ENCODE peak calls at places on chromosome 19, in five cellular contexts. I, V, Q, S and X are unnamed samples.

GRCh38 chr19:39563408-39563807 is 23.4 kb upstream of the EID2 start:
- DNase-seq in Q (peak), S (no peak), V (no peak), I (no peak), X (no peak)

GRCh38 chr19:12628040-12629022 is 17.6 kb downstream of the ZNF791 start:
- DNase-seq in S (no peak), V (no peak), I (no peak), Q (peak), X (no peak)

GRCh38 chr19:55179570-55180484 is at the start of gene SYT5:
- DNase-seq in S (peak), I (peak), V (peak), Q (no peak), X (no peak)

GRCh38 chr19:10120538-10121198 is 969 bp upstream of the EIF3G start:
- DNase-seq in S (peak), I (no peak), Q (peak), V (no peak), X (no peak)

GRCh38 chr19:13153627-13154240 is 3.5 kb downstream of the IER2 start:
- DNase-seq in S (no peak), I (no peak), V (peak), Q (peak), X (no peak)

GRCh38 chr19:309206-309565 is 18.0 kb upstream of the PLPP2 start:
- DNase-seq in S (no peak), I (no peak), Q (no peak), V (no peak), X (no peak)

GRCh38 chr19:22260499-22260898 is 25.7 kb upstream of the ZNF729 start:
- DNase-seq in S (no peak), Q (no peak), I (no peak), V (no peak), X (no peak)

GRCh38 chr19:53868892-53869804 is 1.5 kb downstream of the MYADM start:
- DNase-seq in V (peak), I (peak), S (peak), Q (peak), X (no peak)

GRCh38 chr19:31831421-31831820 is 482.2 kb upstream of the TSHZ3 start:
- DNase-seq in I (no peak), Q (no peak), V (no peak), S (no peak), X (no peak)

GRCh38 chr19:1076951-1077350 is 10.0 kb downstream of the ARHGAP45 start:
- DNase-seq in V (peak), Q (no peak), S (peak), I (peak), X (peak)

GRCh38 chr19:695350-695949 is at the start of gene PRSS57:
- DNase-seq in I (peak), Q (no peak), S (no peak), V (no peak), X (no peak)

GRCh38 chr19:3788991-3789778 is 3.0 kb upstream of the MATK start:
- DNase-seq in Q (no peak), I (no peak), V (no peak), S (no peak), X (no peak)

GRCh38 chr19:1651548-1652394 is 644 bp downstream of the TCF3 start:
- DNase-seq in V (peak), S (peak), Q (peak), I (peak), X (no peak)

GRCh38 chr19:55146078-55146647 is 2.8 kb downstream of the TNNT1 start:
- DNase-seq in Q (peak), I (peak), V (no peak), S (peak), X (no peak)

GRCh38 chr19:13804830-13805683 is 9.8 kb downstream of the ZSWIM4 start:
- DNase-seq in V (no peak), Q (no peak), S (no peak), I (peak), X (no peak)

GRCh38 chr19:48962029-48962848 is 2.9 kb upstream of the FTL start:
- DNase-seq in S (no peak), V (peak), Q (peak), I (peak), X (no peak)

GRCh38 chr19:53772943-53773342 is 51.2 kb downstream of the NLRP12 start:
- DNase-seq in I (peak), S (peak), Q (peak), V (no peak), X (no peak)

GRCh38 chr19:13999085-13999484 is 7.0 kb downstream of the RFX1 start:
- DNase-seq in V (no peak), S (no peak), Q (no peak), I (no peak), X (no peak)

GRCh38 chr19:38433268-38433733 is at the start of gene RYR1:
- DNase-seq in V (peak), I (peak), Q (no peak), S (peak), X (no peak)

GRCh38 chr19:46211201-46211881 is 18.2 kb upstream of the IGFL1 start:
- DNase-seq in V (no peak), I (no peak), S (peak), Q (no peak), X (no peak)

GRCh38 chr19:11528551-11529341 is at the start of gene ECSIT:
- DNase-seq in S (peak), Q (peak), V (peak), I (peak), X (peak)

GRCh38 chr19:11534538-11534937 is 4.1 kb upstream of the CNN1 start:
- DNase-seq in Q (no peak), I (no peak), V (no peak), S (no peak), X (no peak)

GRCh38 chr19:11535792-11536595 is 2.7 kb upstream of the CNN1 start:
- DNase-seq in S (peak), Q (peak), V (peak), I (peak), X (no peak)

DNA sequence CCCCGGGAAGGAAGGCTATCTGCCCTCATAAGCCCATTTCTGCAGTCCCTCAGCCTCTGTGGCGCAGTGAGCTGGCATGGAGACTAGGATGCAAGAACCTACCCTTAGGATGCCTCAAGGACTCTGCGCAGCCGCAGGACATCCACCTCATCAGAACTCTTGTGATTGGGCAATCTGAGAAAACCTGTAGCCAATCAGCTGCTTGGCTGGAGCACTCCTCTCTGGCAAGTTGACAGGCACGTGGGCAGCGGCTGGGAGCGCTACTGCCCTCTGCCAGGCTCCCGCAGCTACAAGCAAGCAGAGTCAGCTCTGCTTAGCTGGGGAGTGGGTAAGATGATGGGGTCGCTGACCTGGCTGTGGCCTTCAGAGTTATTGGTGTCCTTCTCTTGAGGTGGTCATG is 1.5 kb upstream of the ECSIT start:
- DNase-seq in V (no peak), I (peak), S (peak), Q (peak), X (peak)
- TF ChIP-seq CTCF in V (no peak), I (no peak), S (peak), Q (peak), X (peak)

GRCh38 chr19:47507924-47508553 is 6.8 kb downstream of the NAPA start:
- DNase-seq in S (no peak), V (no peak), I (no peak), Q (no peak), X (no peak)
- TF ChIP-seq CTCF in S (no peak), V (no peak), I (no peak), Q (no peak), X (no peak)

GRCh38 chr19:52690395-52691214 is 44.2 kb downstream of the ZNF611 start:
- DNase-seq in I (peak), S (peak), Q (peak), V (peak), X (peak)
- TF ChIP-seq CTCF in I (no peak), S (peak), Q (peak), V (no peak), X (no peak)

GRCh38 chr19:18588611-18589379 is at the start of gene REX1BD:
- DNase-seq in S (peak), I (peak), V (peak), Q (peak), X (peak)

GRCh38 chr19:18587962-18588610 is 512 bp upstream of the REX1BD start:
- DNase-seq in I (no peak), S (no peak), Q (no peak), V (no peak), X (no peak)

GRCh38 chr19:18590273-18591272 is 2.0 kb downstream of the REX1BD start:
- DNase-seq in V (no peak), Q (no peak), I (no peak), S (peak), X (no peak)

GRCh38 chr19:18587561-18587960 is 1.0 kb upstream of the REX1BD start:
- DNase-seq in V (no peak), S (no peak), I (no peak), Q (no peak), X (no peak)

DNA sequence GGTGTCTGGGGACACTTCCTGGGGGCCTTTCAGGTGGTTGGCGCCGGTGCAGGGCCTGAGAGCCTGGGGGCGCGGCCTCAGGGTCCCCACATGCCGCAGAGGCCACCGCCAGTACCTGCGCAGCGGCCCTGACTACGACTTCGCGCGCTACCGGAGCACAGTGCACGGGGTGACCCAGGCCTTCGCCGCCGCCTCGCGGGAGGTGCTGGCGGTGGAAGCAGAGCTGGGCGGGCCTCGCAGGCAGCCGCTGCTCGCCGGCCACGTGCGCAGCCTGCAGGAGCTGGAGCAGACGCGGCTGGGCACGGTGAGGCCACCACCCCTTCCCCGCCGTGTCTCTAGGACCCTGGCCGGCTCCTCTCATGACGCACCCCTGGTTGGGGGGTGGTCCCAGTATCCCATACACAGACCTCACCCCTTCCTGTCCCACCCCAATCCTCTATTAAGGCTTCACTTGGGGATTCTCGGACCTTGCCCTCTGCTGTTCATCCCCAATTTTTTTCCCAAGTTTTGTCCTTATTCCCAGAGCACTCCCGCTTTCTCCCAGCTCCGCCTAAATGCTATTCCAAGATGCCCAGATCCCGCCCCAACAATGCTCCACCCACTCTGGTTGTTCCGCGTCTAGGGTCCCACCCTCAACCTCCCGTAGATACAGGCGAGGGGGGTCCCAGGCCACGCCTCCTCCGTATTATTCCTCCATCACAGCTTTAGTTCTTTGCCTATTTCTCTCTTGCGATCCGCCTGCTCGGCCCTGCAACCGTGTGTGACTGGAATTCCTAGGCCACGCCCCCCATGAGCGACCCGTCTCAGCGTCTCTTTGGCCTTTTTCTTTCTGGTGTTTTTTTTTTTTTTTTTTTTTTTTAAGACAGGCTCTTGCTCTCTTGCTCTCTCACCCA is 1.0 kb downstream of the REX1BD start:
- DNase-seq in S (peak), Q (peak), V (no peak), I (peak), X (no peak)
- TF ChIP-seq CTCF in S (no peak), Q (no peak), V (no peak), I (no peak), X (peak)